ENCODE peak calls at places on chromosomes 1 and 21, in seven cellular contexts. C, A, G, Y, L, F and W are unnamed samples.

GRCh38 chr1:11731719-11732283 is 4.1 kb upstream of the AGTRAP start:
- DNase-seq in C (peak), A (no peak), G (no peak), Y (peak), L (peak), F (peak), W (peak)

GRCh38 chr1:28129150-28129549 is 40.7 kb upstream of the EYA3 start:
- DNase-seq in C (peak), A (no peak), G (no peak), Y (no peak), L (no peak), F (no peak), W (no peak)

GRCh38 chr1:206851611-206852010 is 13.8 kb upstream of the IL20 start:
- DNase-seq in C (no peak), A (no peak), G (no peak), Y (no peak), L (no peak), F (no peak), W (no peak)

GRCh38 chr21:39000496-39000895 is 182.8 kb downstream of the PSMG1 start:
- DNase-seq in C (no peak), A (no peak), G (no peak), Y (no peak), L (no peak), F (no peak), W (no peak)

GRCh38 chr1:41423511-41424191 is 60.8 kb downstream of the EDN2 start:
- DNase-seq in C (no peak), A (no peak), G (no peak), Y (peak), L (no peak), F (peak), W (peak)

GRCh38 chr1:15696956-15697521 is 12.9 kb downstream of the PLEKHM2 start:
- DNase-seq in C (no peak), A (peak), G (no peak), Y (no peak), L (no peak), F (no peak), W (no peak)

GRCh38 chr1:162502928-162503327 is 5.3 kb downstream of the UHMK1 start:
- DNase-seq in C (no peak), A (no peak), G (no peak), Y (no peak), L (no peak), F (no peak), W (no peak)

GRCh38 chr1:20339811-20340457 is 49.3 kb downstream of the VWA5B1 start:
- DNase-seq in C (no peak), A (no peak), G (no peak), Y (peak), L (no peak), F (no peak), W (no peak)

GRCh38 chr1:44820328-44820944 is 12.1 kb downstream of the BTBD19 start:
- DNase-seq in C (no peak), A (no peak), G (peak), Y (no peak), L (no peak), F (no peak), W (no peak)

GRCh38 chr1:159591981-159592380 is 4.4 kb downstream of the APCS start:
- DNase-seq in C (no peak), A (no peak), G (no peak), Y (no peak), L (no peak), F (no peak), W (no peak)

GRCh38 chr1:119675349-119676343 is 27.6 kb upstream of the ZNF697 start:
- DNase-seq in C (peak), A (peak), G (no peak), Y (peak), L (peak), F (peak), W (peak)

GRCh38 chr1:56527548-56528302 is 51.6 kb downstream of the PLPP3 start:
- DNase-seq in C (no peak), A (no peak), G (no peak), Y (no peak), L (no peak), F (no peak), W (no peak)

GRCh38 chr1:53580009-53580400 is 120.8 kb downstream of the DMRTB1 start:
- DNase-seq in C (no peak), A (no peak), G (no peak), Y (no peak), L (no peak), F (peak), W (no peak)

GRCh38 chr1:204376919-204377799 is 17.4 kb upstream of the PLEKHA6 start:
- DNase-seq in C (peak), A (no peak), G (peak), Y (no peak), L (no peak), F (no peak), W (no peak)

GRCh38 chr1:42658880-42659337 is 686 bp downstream of the PPIH start:
- DNase-seq in C (peak), A (no peak), G (no peak), Y (peak), L (no peak), F (no peak), W (no peak)

GRCh38 chr21:34928637-34929036 is 120.5 kb downstream of the RUNX1 start:
- DNase-seq in C (no peak), A (no peak), G (no peak), Y (no peak), L (no peak), F (no peak), W (no peak)

GRCh38 chr1:184866991-184867788 is 107.1 kb downstream of the NIBAN1 start:
- DNase-seq in C (no peak), A (no peak), G (no peak), Y (no peak), L (no peak), F (no peak), W (no peak)

GRCh38 chr1:114015075-114015474 is 35.8 kb downstream of the OLFML3 start:
- DNase-seq in C (no peak), A (no peak), G (no peak), Y (no peak), L (no peak), F (no peak), W (no peak)

GRCh38 chr1:205294175-205294913 is 27.2 kb downstream of the NUAK2 start:
- DNase-seq in C (peak), A (no peak), G (peak), Y (peak), L (no peak), F (no peak), W (no peak)

GRCh38 chr1:226628624-226629155 is 80.1 kb downstream of the STUM start:
- DNase-seq in C (no peak), A (no peak), G (no peak), Y (no peak), L (no peak), F (peak), W (no peak)

GRCh38 chr21:22535630-22536029 is 1537.4 kb downstream of the NCAM2 start:
- DNase-seq in C (no peak), A (no peak), G (no peak), Y (no peak), L (no peak), F (no peak), W (no peak)

GRCh38 chr1:26388791-26389445 is 16.4 kb upstream of the ZNF683 start:
- DNase-seq in C (no peak), A (no peak), G (no peak), Y (no peak), L (no peak), F (no peak), W (no peak)

GRCh38 chr1:184387069-184387870 is 441 bp downstream of the C1orf21 start:
- DNase-seq in C (peak), A (no peak), G (peak), Y (peak), L (no peak), F (peak), W (peak)

GRCh38 chr1:54239603-54240002 is 39.6 kb downstream of the MRPL37 start:
- DNase-seq in C (no peak), A (no peak), G (no peak), Y (no peak), L (no peak), F (no peak), W (no peak)

GRCh38 chr1:46102769-46103476 is 29.5 kb downstream of the PIK3R3 start:
- DNase-seq in C (no peak), A (no peak), G (no peak), Y (no peak), L (no peak), F (no peak), W (no peak)

GRCh38 chr1:118842462-118843201 is 145.5 kb downstream of the TBX15 start:
- DNase-seq in C (peak), A (no peak), G (no peak), Y (peak), L (no peak), F (peak), W (no peak)

GRCh38 chr1:154951901-154952657 is 3.8 kb downstream of the PBXIP1 start:
- DNase-seq in C (no peak), A (peak), G (peak), Y (no peak), L (no peak), F (no peak), W (no peak)

GRCh38 chr1:114820392-114820791 is 34.3 kb upstream of the SYCP1 start:
- DNase-seq in C (no peak), A (no peak), G (no peak), Y (no peak), L (no peak), F (no peak), W (no peak)

GRCh38 chr1:99970713-99971255 is 988 bp downstream of the SLC35A3 start:
- DNase-seq in C (no peak), A (no peak), G (no peak), Y (no peak), L (no peak), F (no peak), W (no peak)

GRCh38 chr1:99979071-99979470 is 9.3 kb downstream of the SLC35A3 start:
- DNase-seq in C (no peak), A (no peak), G (no peak), Y (no peak), L (no peak), F (no peak), W (no peak)

GRCh38 chr1:99980928-99981327 is 11.1 kb downstream of the SLC35A3 start:
- DNase-seq in C (no peak), A (no peak), G (no peak), Y (no peak), L (no peak), F (no peak), W (no peak)

GRCh38 chr1:99978218-99978617 is 8.4 kb downstream of the SLC35A3 start:
- DNase-seq in C (no peak), A (no peak), G (no peak), Y (no peak), L (no peak), F (no peak), W (no peak)

GRCh38 chr1:99975569-99975968 is 5.8 kb downstream of the SLC35A3 start:
- DNase-seq in C (peak), A (no peak), G (no peak), Y (no peak), L (no peak), F (no peak), W (no peak)
- H3K27ac ChIP-seq in C (peak), A (no peak), G (no peak), Y (no peak), L (no peak), F (no peak), W (no peak)

GRCh38 chr1:58395355-58395754 is 151.2 kb downstream of the OMA1 start:
- DNase-seq in C (peak), A (no peak), G (no peak), Y (no peak), L (no peak), F (no peak), W (no peak)
- TF ChIP-seq CTCF in C (no peak), A (no peak), G (no peak), Y (no peak), L (no peak), F (no peak), W (no peak)

DNA sequence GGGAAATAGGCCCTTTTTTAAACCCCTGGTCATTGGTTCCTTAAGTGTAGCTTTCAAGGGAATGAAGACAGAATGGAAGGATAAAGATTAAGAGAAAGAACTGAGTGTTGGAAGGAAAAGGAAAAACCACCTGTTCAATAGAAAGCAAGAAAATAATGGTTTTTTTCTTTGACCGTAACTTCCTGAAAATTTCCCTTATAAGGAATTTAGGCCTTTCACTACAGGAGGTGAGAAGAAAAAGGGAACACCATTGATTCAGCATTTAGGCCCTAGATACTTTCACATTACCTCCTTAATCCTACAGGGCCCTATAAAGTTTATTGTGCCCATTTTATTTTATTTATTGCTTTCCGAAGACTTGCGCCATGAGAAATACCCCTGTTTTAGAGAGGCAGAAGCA is 18.9 kb downstream of the KPNA6 start:
- DNase-seq in C (no peak), A (no peak), G (no peak), Y (no peak), L (no peak), F (no peak), W (no peak)
- H3K27ac ChIP-seq in C (no peak), A (no peak), G (no peak), Y (peak), L (no peak), F (no peak), W (no peak)

GRCh38 chr1:2611621-2612437 is 21.0 kb downstream of the MMEL1 start:
- DNase-seq in C (no peak), A (no peak), G (peak), Y (no peak), L (no peak), F (peak), W (no peak)
- TF ChIP-seq CTCF in C (no peak), A (no peak), G (no peak), Y (no peak), L (no peak), F (no peak), W (no peak)